ENCODE peak calls at places on chromosomes 11 and 22, in six cellular contexts. U is K562, D is A549, W is endothelial cell of umbilical vein, A is GM12878, L is HepG2. Q is an unnamed sample.

GRCh38 chr11:1280116-1281035 is 29.1 kb downstream of the TOLLIP start:
- DNase-seq in U (no peak), D (no peak), W (no peak), A (no peak), L (no peak), Q (no peak)

GRCh38 chr22:39999144-39999757 is 4.5 kb downstream of the FAM83F start:
- DNase-seq in U (peak), D (peak), W (no peak), A (no peak), L (peak), Q (peak)

GRCh38 chr11:69308531-69308930 is 14.6 kb downstream of the MYEOV start:
- DNase-seq in U (no peak), D (no peak), W (no peak), A (no peak), L (no peak), Q (no peak)

GRCh38 chr11:101169944-101170343 is 40.3 kb upstream of the PGR start:
- DNase-seq in U (no peak), D (no peak), W (no peak), A (no peak), L (no peak), Q (no peak)

GRCh38 chr11:6611092-6612007 is 666 bp downstream of the TAF10 start:
- DNase-seq in U (peak), D (no peak), W (peak), A (no peak), L (no peak), Q (peak)

GRCh38 chr11:119155733-119156492 is 7.1 kb downstream of the ABCG4 start:
- DNase-seq in U (peak), D (peak), W (no peak), A (no peak), L (peak), Q (peak)

GRCh38 chr11:1598816-1599215 is 722 bp upstream of the KRTAP5-2 start:
- DNase-seq in U (no peak), D (no peak), W (no peak), A (no peak), L (no peak), Q (no peak)

GRCh38 chr22:32018056-32018455 is 25.0 kb upstream of the SLC5A1 start:
- DNase-seq in U (no peak), D (no peak), W (no peak), A (no peak), L (no peak), Q (peak)

GRCh38 chr11:49533204-49533603 is 324.8 kb upstream of the FOLH1 start:
- DNase-seq in U (no peak), D (no peak), W (no peak), A (no peak), L (no peak), Q (no peak)
- TF ChIP-seq MYC in U (no peak), D (no peak), W (no peak), A (no peak), L (no peak), Q (no peak)

GRCh38 chr11:57368106-57368826 is 12.7 kb downstream of the PRG3 start:
- DNase-seq in U (no peak), D (no peak), W (no peak), A (no peak), L (no peak), Q (no peak)
- TF ChIP-seq MAX in U (no peak), D (no peak), W (no peak), A (no peak), L (no peak), Q (no peak)

DNA sequence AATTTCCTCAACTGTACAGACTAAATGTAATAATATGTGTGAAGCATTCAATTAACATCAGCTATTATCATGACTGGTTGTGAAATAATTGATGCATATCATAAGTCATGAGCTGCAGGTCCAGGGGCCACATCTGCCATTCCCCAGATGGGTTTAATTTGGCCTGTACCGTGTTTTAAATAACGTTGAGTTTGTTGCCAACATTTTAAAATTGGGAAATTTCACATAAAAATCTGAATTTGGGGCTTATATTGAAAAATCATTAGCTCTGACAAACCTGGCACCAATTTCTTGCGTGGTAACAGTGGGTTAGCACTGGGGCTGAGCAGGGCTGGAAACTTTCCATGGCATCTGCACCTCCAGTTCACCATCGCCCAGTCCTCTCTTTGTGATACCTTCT is 193.9 kb downstream of the SNX19 start:
- DNase-seq in U (no peak), D (no peak), W (no peak), A (no peak), L (no peak), Q (no peak)
- TF ChIP-seq MYC in U (no peak), D (no peak), W (no peak), A (no peak), L (no peak), Q (no peak)

GRCh38 chr11:26399336-26399735 is 67.4 kb downstream of the ANO3 start:
- DNase-seq in U (no peak), D (no peak), W (no peak), A (no peak), L (no peak), Q (no peak)
- TF ChIP-seq MAX in U (no peak), D (no peak), W (no peak), A (no peak), L (no peak), Q (no peak)

GRCh38 chr22:35135165-35135564 is 69.2 kb downstream of the ISX start:
- DNase-seq in U (no peak), D (no peak), W (no peak), A (no peak), L (no peak), Q (no peak)

GRCh38 chr22:35138521-35138920 is 72.6 kb downstream of the ISX start:
- DNase-seq in U (no peak), D (no peak), W (no peak), A (no peak), L (no peak), Q (no peak)

GRCh38 chr22:35140879-35141745 is 75.2 kb downstream of the ISX start:
- DNase-seq in U (peak), D (no peak), W (no peak), A (no peak), L (no peak), Q (peak)
- TF ChIP-seq MYC in U (no peak), D (no peak), W (no peak), A (no peak), L (no peak), Q (no peak)

GRCh38 chr11:78567209-78567608 is 7.5 kb downstream of the NARS2 start:
- DNase-seq in U (no peak), D (no peak), W (peak), A (no peak), L (no peak), Q (no peak)
- TF ChIP-seq MAX in U (no peak), D (no peak), W (no peak), A (no peak), L (no peak), Q (no peak)

DNA sequence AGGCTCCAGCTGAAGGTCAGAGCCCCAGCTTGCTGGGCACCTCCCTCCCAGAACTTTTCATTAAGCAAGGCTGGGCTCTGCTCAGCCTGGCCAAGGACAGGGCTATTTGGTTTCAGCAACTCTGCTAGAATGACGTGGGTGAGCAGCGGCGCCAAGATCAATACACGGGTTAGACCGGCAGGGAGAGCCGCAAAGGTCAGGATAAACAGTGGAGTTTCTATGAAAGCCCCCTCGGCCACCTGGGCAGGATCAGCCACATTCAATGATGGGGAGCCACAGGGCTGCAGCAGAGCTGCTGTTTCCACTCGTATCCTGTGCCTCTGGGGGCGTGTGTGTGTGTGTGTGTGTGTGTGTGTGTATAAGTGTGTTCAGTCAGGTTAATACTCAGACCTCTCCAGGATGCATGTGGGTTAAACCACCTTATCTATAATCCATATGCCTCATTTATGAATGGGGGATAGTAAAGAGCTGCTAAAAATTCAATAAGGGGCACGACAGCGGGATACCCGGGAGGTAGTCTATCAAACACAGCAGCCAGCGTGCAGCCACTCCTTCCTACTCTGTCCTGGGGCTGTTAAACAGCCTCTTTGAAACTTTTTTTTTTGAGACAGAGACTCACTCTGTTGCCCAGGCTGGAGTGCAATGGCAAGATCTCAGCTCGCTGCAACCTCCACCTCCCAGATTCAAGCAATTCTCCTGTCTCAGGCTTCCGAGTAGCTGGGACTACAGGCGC is 34.8 kb downstream of the MYH9 start:
- DNase-seq in U (no peak), D (peak), W (peak), A (no peak), L (peak), Q (no peak)
- TF ChIP-seq MYC in U (no peak), D (no peak), W (no peak), A (no peak), L (no peak), Q (no peak)

GRCh38 chr22:29503811-29504372 is 23.9 kb downstream of the NEFH start:
- DNase-seq in U (peak), D (peak), W (no peak), A (no peak), L (no peak), Q (peak)
- TF ChIP-seq MAX in U (no peak), D (no peak), W (no peak), A (no peak), L (no peak), Q (no peak)

Q was measured in NB4.